ENCODE peak calls at places on chromosomes 4 and X, in nine cellular contexts. One of them, this sample, is unnamed.
A peak's percentile ranks its signal among the peaks of the same experiment; 100 is the strongest.

GRCh38 chr4:25911356-25911755 is 2.7 kb upstream of the SMIM20 start:
- DNase-seq in GM06990: no peak
- DNase-seq in stimulated activated CD4-positive, alpha-beta T cell treated with anti-CD3 and anti-CD28 coated beads, Interleukin-15, amount 100 ng/mL, for 1 hour: no peak
- DNase-seq in cardiac fibroblast: no peak
- DNase-seq in iPS-NIHi11: no peak
- DNase-seq in DMS 273 treated with DMSO at 0.1 percent for 48 hours: no peak
- DNase-seq in natural killer cell treated with Interleukin-12 subunit alpha and Interleukin-12 subunit beta and Interleukin-15 and Interleukin-18, amount 100 ng/mL, for 72 hours: no peak
- DNase-seq in GM13976: no peak
- DNase-seq in activated naive CD4-positive, alpha-beta T cell treated with anti-CD3 and anti-CD28 coated beads, Interleukin-2, amount 50 U/mL, for 72 hours: no peak
- DNase-seq in this sample: no peak

GRCh38 chr4:107018336-107018735 is 17.8 kb downstream of the DKK2 start:
- DNase-seq in GM06990: no peak
- DNase-seq in stimulated activated CD4-positive, alpha-beta T cell treated with anti-CD3 and anti-CD28 coated beads, Interleukin-15, amount 100 ng/mL, for 1 hour: no peak
- DNase-seq in cardiac fibroblast: no peak
- DNase-seq in iPS-NIHi11: no peak
- DNase-seq in DMS 273 treated with DMSO at 0.1 percent for 48 hours: no peak
- DNase-seq in natural killer cell treated with Interleukin-12 subunit alpha and Interleukin-12 subunit beta and Interleukin-15 and Interleukin-18, amount 100 ng/mL, for 72 hours: no peak
- DNase-seq in GM13976: no peak
- DNase-seq in activated naive CD4-positive, alpha-beta T cell treated with anti-CD3 and anti-CD28 coated beads, Interleukin-2, amount 50 U/mL, for 72 hours: no peak
- DNase-seq in this sample: no peak

GRCh38 chr4:71404049-71404448 is 65.2 kb downstream of the SLC4A4 start:
- DNase-seq in GM06990: no peak
- DNase-seq in stimulated activated CD4-positive, alpha-beta T cell treated with anti-CD3 and anti-CD28 coated beads, Interleukin-15, amount 100 ng/mL, for 1 hour: no peak
- DNase-seq in cardiac fibroblast: no peak
- DNase-seq in iPS-NIHi11: no peak
- DNase-seq in DMS 273 treated with DMSO at 0.1 percent for 48 hours: no peak
- DNase-seq in natural killer cell treated with Interleukin-12 subunit alpha and Interleukin-12 subunit beta and Interleukin-15 and Interleukin-18, amount 100 ng/mL, for 72 hours: no peak
- DNase-seq in GM13976: no peak
- DNase-seq in activated naive CD4-positive, alpha-beta T cell treated with anti-CD3 and anti-CD28 coated beads, Interleukin-2, amount 50 U/mL, for 72 hours: no peak
- DNase-seq in this sample: no peak

GRCh38 chr4:2092653-2093000 is 33.5 kb downstream of the NAT8L start:
- DNase-seq in GM06990: no peak
- DNase-seq in stimulated activated CD4-positive, alpha-beta T cell treated with anti-CD3 and anti-CD28 coated beads, Interleukin-15, amount 100 ng/mL, for 1 hour: no peak
- DNase-seq in cardiac fibroblast: no peak
- DNase-seq in iPS-NIHi11: no peak
- DNase-seq in DMS 273 treated with DMSO at 0.1 percent for 48 hours: no peak
- DNase-seq in natural killer cell treated with Interleukin-12 subunit alpha and Interleukin-12 subunit beta and Interleukin-15 and Interleukin-18, amount 100 ng/mL, for 72 hours: no peak
- DNase-seq in GM13976: no peak
- DNase-seq in activated naive CD4-positive, alpha-beta T cell treated with anti-CD3 and anti-CD28 coated beads, Interleukin-2, amount 50 U/mL, for 72 hours: no peak
- DNase-seq in this sample: no peak

GRCh38 chr4:92969650-92970370 is 666.0 kb downstream of the GRID2 start:
- DNase-seq in GM06990: no peak
- DNase-seq in stimulated activated CD4-positive, alpha-beta T cell treated with anti-CD3 and anti-CD28 coated beads, Interleukin-15, amount 100 ng/mL, for 1 hour: no peak
- DNase-seq in cardiac fibroblast: peak; percentile 86
- DNase-seq in iPS-NIHi11: peak; percentile 10
- DNase-seq in DMS 273 treated with DMSO at 0.1 percent for 48 hours: no peak
- DNase-seq in natural killer cell treated with Interleukin-12 subunit alpha and Interleukin-12 subunit beta and Interleukin-15 and Interleukin-18, amount 100 ng/mL, for 72 hours: no peak
- DNase-seq in GM13976: no peak
- DNase-seq in activated naive CD4-positive, alpha-beta T cell treated with anti-CD3 and anti-CD28 coated beads, Interleukin-2, amount 50 U/mL, for 72 hours: no peak
- DNase-seq in this sample: no peak

GRCh38 chr4:162485486-162485885 is 321.7 kb upstream of the FSTL5 start:
- DNase-seq in GM06990: no peak
- DNase-seq in stimulated activated CD4-positive, alpha-beta T cell treated with anti-CD3 and anti-CD28 coated beads, Interleukin-15, amount 100 ng/mL, for 1 hour: no peak
- DNase-seq in cardiac fibroblast: peak; percentile 36
- DNase-seq in iPS-NIHi11: no peak
- DNase-seq in DMS 273 treated with DMSO at 0.1 percent for 48 hours: no peak
- DNase-seq in natural killer cell treated with Interleukin-12 subunit alpha and Interleukin-12 subunit beta and Interleukin-15 and Interleukin-18, amount 100 ng/mL, for 72 hours: no peak
- DNase-seq in GM13976: no peak
- DNase-seq in activated naive CD4-positive, alpha-beta T cell treated with anti-CD3 and anti-CD28 coated beads, Interleukin-2, amount 50 U/mL, for 72 hours: no peak
- DNase-seq in this sample: no peak

GRCh38 chrX:18654873-18655836 is 16.8 kb downstream of the RS1 start:
- DNase-seq in GM06990: no peak
- DNase-seq in stimulated activated CD4-positive, alpha-beta T cell treated with anti-CD3 and anti-CD28 coated beads, Interleukin-15, amount 100 ng/mL, for 1 hour: no peak
- DNase-seq in cardiac fibroblast: peak; percentile 9
- DNase-seq in iPS-NIHi11: no peak
- DNase-seq in DMS 273 treated with DMSO at 0.1 percent for 48 hours: no peak
- DNase-seq in natural killer cell treated with Interleukin-12 subunit alpha and Interleukin-12 subunit beta and Interleukin-15 and Interleukin-18, amount 100 ng/mL, for 72 hours: no peak
- DNase-seq in GM13976: no peak
- DNase-seq in activated naive CD4-positive, alpha-beta T cell treated with anti-CD3 and anti-CD28 coated beads, Interleukin-2, amount 50 U/mL, for 72 hours: no peak
- DNase-seq in this sample: no peak

GRCh38 chrX:11949291-11949690 is 189.0 kb upstream of the FRMPD4 start:
- DNase-seq in GM06990: no peak
- DNase-seq in stimulated activated CD4-positive, alpha-beta T cell treated with anti-CD3 and anti-CD28 coated beads, Interleukin-15, amount 100 ng/mL, for 1 hour: no peak
- DNase-seq in cardiac fibroblast: no peak
- DNase-seq in iPS-NIHi11: no peak
- DNase-seq in DMS 273 treated with DMSO at 0.1 percent for 48 hours: no peak
- DNase-seq in natural killer cell treated with Interleukin-12 subunit alpha and Interleukin-12 subunit beta and Interleukin-15 and Interleukin-18, amount 100 ng/mL, for 72 hours: no peak
- DNase-seq in GM13976: no peak
- DNase-seq in activated naive CD4-positive, alpha-beta T cell treated with anti-CD3 and anti-CD28 coated beads, Interleukin-2, amount 50 U/mL, for 72 hours: no peak
- DNase-seq in this sample: no peak

GRCh38 chr4:139454646-139455045 is 725 bp downstream of the RAB33B start:
- DNase-seq in GM06990: no peak
- DNase-seq in stimulated activated CD4-positive, alpha-beta T cell treated with anti-CD3 and anti-CD28 coated beads, Interleukin-15, amount 100 ng/mL, for 1 hour: no peak
- DNase-seq in cardiac fibroblast: peak; percentile 17
- DNase-seq in iPS-NIHi11: no peak
- DNase-seq in DMS 273 treated with DMSO at 0.1 percent for 48 hours: no peak
- DNase-seq in natural killer cell treated with Interleukin-12 subunit alpha and Interleukin-12 subunit beta and Interleukin-15 and Interleukin-18, amount 100 ng/mL, for 72 hours: no peak
- DNase-seq in GM13976: no peak
- DNase-seq in activated naive CD4-positive, alpha-beta T cell treated with anti-CD3 and anti-CD28 coated beads, Interleukin-2, amount 50 U/mL, for 72 hours: no peak
- DNase-seq in this sample: peak; percentile 26

GRCh38 chr4:55488716-55489115 is 58.0 kb downstream of the CLOCK start:
- DNase-seq in GM06990: no peak
- DNase-seq in stimulated activated CD4-positive, alpha-beta T cell treated with anti-CD3 and anti-CD28 coated beads, Interleukin-15, amount 100 ng/mL, for 1 hour: no peak
- DNase-seq in cardiac fibroblast: no peak
- DNase-seq in iPS-NIHi11: no peak
- DNase-seq in DMS 273 treated with DMSO at 0.1 percent for 48 hours: no peak
- DNase-seq in natural killer cell treated with Interleukin-12 subunit alpha and Interleukin-12 subunit beta and Interleukin-15 and Interleukin-18, amount 100 ng/mL, for 72 hours: no peak
- DNase-seq in GM13976: no peak
- DNase-seq in activated naive CD4-positive, alpha-beta T cell treated with anti-CD3 and anti-CD28 coated beads, Interleukin-2, amount 50 U/mL, for 72 hours: no peak
- DNase-seq in this sample: no peak

GRCh38 chr4:6608758-6609414 is 31.6 kb upstream of the MRFAP1 start:
- DNase-seq in GM06990: no peak
- DNase-seq in stimulated activated CD4-positive, alpha-beta T cell treated with anti-CD3 and anti-CD28 coated beads, Interleukin-15, amount 100 ng/mL, for 1 hour: no peak
- DNase-seq in cardiac fibroblast: no peak
- DNase-seq in iPS-NIHi11: peak; percentile 53
- DNase-seq in DMS 273 treated with DMSO at 0.1 percent for 48 hours: no peak
- DNase-seq in natural killer cell treated with Interleukin-12 subunit alpha and Interleukin-12 subunit beta and Interleukin-15 and Interleukin-18, amount 100 ng/mL, for 72 hours: peak; percentile 83
- DNase-seq in GM13976: no peak
- DNase-seq in activated naive CD4-positive, alpha-beta T cell treated with anti-CD3 and anti-CD28 coated beads, Interleukin-2, amount 50 U/mL, for 72 hours: no peak
- DNase-seq in this sample: no peak

GRCh38 chrX:7158468-7158990 is 10.6 kb upstream of the PUDP start:
- DNase-seq in GM06990: no peak
- DNase-seq in stimulated activated CD4-positive, alpha-beta T cell treated with anti-CD3 and anti-CD28 coated beads, Interleukin-15, amount 100 ng/mL, for 1 hour: no peak
- DNase-seq in cardiac fibroblast: no peak
- DNase-seq in iPS-NIHi11: no peak
- DNase-seq in DMS 273 treated with DMSO at 0.1 percent for 48 hours: no peak
- DNase-seq in natural killer cell treated with Interleukin-12 subunit alpha and Interleukin-12 subunit beta and Interleukin-15 and Interleukin-18, amount 100 ng/mL, for 72 hours: no peak
- DNase-seq in GM13976: no peak
- DNase-seq in activated naive CD4-positive, alpha-beta T cell treated with anti-CD3 and anti-CD28 coated beads, Interleukin-2, amount 50 U/mL, for 72 hours: no peak
- DNase-seq in this sample: no peak

This sample was measured in AML-193.